ENCODE peak calls at places on chromosome 2, in ten cellular contexts. J is hepatocyte; O is body of pancreas; P is mucosa of descending colon; H is A549; T is naive thymus-derived CD4-positive, alpha-beta T cell; W is left lung; S is AG04450; X is Caco-2; Z is RWPE2. N is an unnamed sample. For H3K9me3, the result is how much of the 10 kb centered on the place peaks cover.

GRCh38 chr2:201696151-201696659 is 2.2 kb downstream of the MPP4 start:
- DNase-seq in J (no peak), O (no peak), P (no peak), H (no peak), T (no peak), W (no peak), S (peak), X (no peak), Z (no peak), N (peak)

GRCh38 chr2:7060602-7061435 is 143.6 kb downstream of the RNF144A start:
- DNase-seq in J (no peak), O (no peak), P (no peak), H (no peak), T (no peak), W (no peak), S (no peak), X (no peak), Z (no peak), N (peak)

GRCh38 chr2:10166489-10167295 is 44.2 kb downstream of the RRM2 start:
- DNase-seq in J (no peak), O (no peak), P (no peak), H (no peak), T (no peak), W (no peak), S (no peak), X (no peak), Z (no peak), N (no peak)

GRCh38 chr2:26941486-26941885 is 29.0 kb upstream of the MAPRE3 start:
- DNase-seq in J (no peak), O (no peak), P (no peak), H (no peak), T (no peak), W (no peak), S (no peak), X (no peak), Z (no peak), N (no peak)

GRCh38 chr2:72545790-72546189 is 280.0 kb downstream of the EXOC6B start:
- DNase-seq in J (no peak), O (no peak), P (no peak), H (no peak), T (no peak), W (no peak), S (no peak), X (no peak), Z (no peak), N (no peak)

GRCh38 chr2:71530246-71530986 is 77.1 kb downstream of the DYSF start:
- DNase-seq in J (peak), O (peak), P (no peak), H (peak), T (no peak), W (no peak), S (no peak), X (peak), Z (no peak), N (peak)

GRCh38 chr2:15159751-15160177 is 401.4 kb downstream of the NBAS start:
- DNase-seq in J (peak), O (no peak), P (no peak), H (no peak), T (no peak), W (no peak), S (peak), X (peak), Z (no peak), N (peak)

GRCh38 chr2:135679125-135679524 is 62.5 kb upstream of the UBXN4 start:
- DNase-seq in J (no peak), O (no peak), P (no peak), H (no peak), T (no peak), W (no peak), S (no peak), X (no peak), Z (no peak), N (no peak)

GRCh38 chr2:123036300-123036699 is 988.8 kb upstream of the CNTNAP5 start:
- DNase-seq in J (no peak), O (no peak), P (no peak), H (no peak), T (no peak), W (no peak), S (no peak), X (no peak), Z (no peak), N (no peak)

GRCh38 chr2:83017366-83018090 is 1441.6 kb downstream of the SUCLG1 start:
- DNase-seq in J (no peak), O (no peak), P (no peak), H (no peak), T (no peak), W (no peak), S (no peak), X (no peak), Z (no peak), N (no peak)
- H3K9me3 ChIP-seq in J (under half), O (under half), P (under half), H (under half), T (under half), W (under half), S (under half), X (under half), Z (under half), N (under half)

DNA sequence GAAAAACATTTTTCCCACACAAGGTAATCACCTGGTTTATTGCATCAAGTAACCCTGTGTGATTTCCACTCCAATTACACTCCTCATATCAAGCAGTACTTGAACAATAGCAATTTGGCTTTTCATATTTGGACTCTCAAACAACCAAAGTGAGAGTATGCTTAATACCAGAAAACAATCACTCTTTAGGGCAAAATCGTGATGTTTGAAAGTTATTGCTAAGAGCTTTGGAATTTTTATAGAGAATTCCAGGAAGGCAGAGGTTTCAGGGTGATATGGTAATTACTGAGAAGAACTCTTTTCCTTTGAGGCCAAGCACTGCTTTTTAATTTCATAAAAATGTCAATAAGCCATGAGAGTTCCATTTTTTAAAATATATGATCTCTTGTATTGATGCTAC is 779.5 kb upstream of the LRRTM1 start:
- DNase-seq in J (no peak), O (no peak), P (no peak), H (no peak), T (no peak), W (no peak), S (no peak), X (no peak), Z (no peak), N (no peak)
- H3K9me3 ChIP-seq in J (under half), O (under half), P (under half), H (under half), T (under half), W (under half), S (under half), X (under half), Z (under half), N (under half)

GRCh38 chr2:162945785-162946184 is 107.2 kb upstream of the KCNH7 start:
- DNase-seq in J (no peak), O (no peak), P (no peak), H (no peak), T (no peak), W (no peak), S (no peak), X (no peak), Z (no peak), N (no peak)
- H3K9me3 ChIP-seq in J (under half), O (under half), P (under half), H (under half), T (under half), W (under half), S (under half), X (under half), Z (under half), N (under half)

DNA sequence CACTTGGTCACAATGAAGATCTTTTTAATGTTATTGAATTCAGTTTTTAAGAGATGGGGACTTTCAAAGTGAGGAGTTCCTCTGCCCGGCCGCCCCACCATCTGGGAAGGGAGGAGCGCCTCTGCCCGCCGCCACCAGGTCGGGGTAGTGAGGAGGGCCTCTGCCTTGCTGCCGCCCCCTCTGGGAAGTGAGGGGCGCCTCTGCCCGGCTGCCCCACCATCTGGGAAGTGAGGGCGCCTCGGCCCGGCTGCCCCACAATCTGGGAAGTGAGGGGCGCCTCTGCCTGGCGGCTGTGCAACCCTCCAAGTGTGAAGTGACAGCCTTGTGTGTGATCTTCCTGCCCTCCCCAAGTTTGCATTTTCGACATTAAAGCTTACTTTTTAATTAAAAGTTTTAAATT is 899.3 kb downstream of the TRIB2 start:
- DNase-seq in J (no peak), O (no peak), P (no peak), H (no peak), T (no peak), W (no peak), S (no peak), X (no peak), Z (no peak), N (no peak)
- H3K9me3 ChIP-seq in J (under half), O (under half), P (under half), H (under half), T (under half), W (under half), S (under half), X (under half), Z (under half), N (under half)

GRCh38 chr2:189559579-189560272 is 20.9 kb downstream of the SLC40A1 start:
- DNase-seq in J (no peak), O (no peak), P (no peak), H (no peak), T (no peak), W (no peak), S (no peak), X (no peak), Z (no peak), N (peak)
- H3K9me3 ChIP-seq in J (under half), O (under half), P (under half), H (under half), T (under half), W (under half), S (under half), X (under half), Z (under half), N (under half)

GRCh38 chr2:52054824-52055223 is 1022.9 kb upstream of the NRXN1 start:
- DNase-seq in J (no peak), O (no peak), P (no peak), H (no peak), T (no peak), W (no peak), S (no peak), X (no peak), Z (no peak), N (no peak)
- H3K9me3 ChIP-seq in J (under half), O (under half), P (under half), H (under half), T (under half), W (under half), S (under half), X (under half), Z (under half), N (under half)

DNA sequence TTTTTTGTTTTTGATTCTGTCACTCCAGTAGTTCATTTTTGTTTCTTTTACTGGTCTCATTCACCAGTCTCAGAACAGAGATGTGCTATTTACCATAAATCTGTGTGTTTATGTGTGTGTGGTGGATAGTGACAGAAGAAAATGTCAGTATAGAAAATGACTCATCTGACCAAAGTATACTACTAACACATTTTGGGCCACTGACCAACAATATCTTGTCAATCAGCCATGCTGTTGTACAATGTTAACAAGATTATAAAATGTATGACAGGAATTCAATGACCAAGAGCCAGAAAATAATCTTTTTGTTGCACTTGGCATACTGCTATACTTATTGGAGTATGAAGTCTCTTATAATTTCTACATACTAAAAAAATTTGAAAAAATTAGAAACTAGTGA is 1081.4 kb upstream of the NRXN1 start:
- DNase-seq in J (no peak), O (no peak), P (no peak), H (no peak), T (no peak), W (no peak), S (peak), X (no peak), Z (no peak), N (no peak)
- H3K9me3 ChIP-seq in J (under half), O (under half), P (under half), H (under half), T (under half), W (under half), S (under half), X (under half), Z (under half), N (under half)

N was measured in adrenal gland.